ENCODE peak calls at places on chromosomes 3 and 15, in ten cellular contexts. A, H, L, M, I, F, D, B, E and U are unnamed samples.

GRCh38 chr3:46670891-46671427 is 22.5 kb downstream of the ALS2CL start:
- DNase-seq in A (no peak), H (no peak), L (no peak), M (no peak), I (no peak), F (no peak), D (no peak), B (no peak), E (no peak), U (no peak)

GRCh38 chr15:74203914-74204431 is 1.4 kb upstream of the STRA6 start:
- DNase-seq in A (peak; percentile 93), H (peak; percentile 73), L (no peak), M (no peak), I (no peak), F (peak; percentile 33), D (no peak), B (peak; percentile 83), E (no peak), U (no peak)

GRCh38 chr3:63328386-63328785 is 50.3 kb downstream of the SYNPR start:
- DNase-seq in A (peak; percentile 70), H (peak; percentile 17), L (peak; percentile 11), M (no peak), I (no peak), F (no peak), D (no peak), B (peak; percentile 47), E (no peak), U (no peak)

GRCh38 chr3:59189561-59190338 is 139.9 kb upstream of the CFAP20DC start:
- DNase-seq in A (peak; percentile 3), H (peak; percentile 35), L (no peak), M (no peak), I (peak; percentile 14), F (no peak), D (no peak), B (no peak), E (no peak), U (no peak)

GRCh38 chr3:137687181-137687880 is 76.8 kb upstream of the SOX14 start:
- DNase-seq in A (no peak), H (no peak), L (no peak), M (no peak), I (no peak), F (no peak), D (no peak), B (no peak), E (no peak), U (no peak)

GRCh38 chr3:8509961-8510360 is 8.3 kb downstream of the LMCD1 start:
- DNase-seq in A (peak; percentile 79), H (no peak), L (no peak), M (no peak), I (no peak), F (no peak), D (no peak), B (peak; percentile 95), E (no peak), U (peak; percentile 73)

GRCh38 chr15:56168394-56168793 is 75.3 kb downstream of the RFX7 start:
- DNase-seq in A (peak; percentile 8), H (no peak), L (no peak), M (no peak), I (no peak), F (no peak), D (no peak), B (peak; percentile 16), E (no peak), U (no peak)

GRCh38 chr15:66578286-66578875 is 12.6 kb upstream of the LCTL start:
- DNase-seq in A (peak; percentile 72), H (no peak), L (no peak), M (no peak), I (no peak), F (no peak), D (no peak), B (peak; percentile 60), E (no peak), U (no peak)

GRCh38 chr3:23653647-23654525 is 151.9 kb upstream of the UBE2E1 start:
- DNase-seq in A (no peak), H (no peak), L (no peak), M (no peak), I (no peak), F (no peak), D (peak; percentile 61), B (no peak), E (no peak), U (no peak)

GRCh38 chr3:145219355-145220196 is 941.4 kb downstream of the PLOD2 start:
- DNase-seq in A (peak; percentile 5), H (peak; percentile 31), L (no peak), M (no peak), I (no peak), F (peak; percentile 16), D (no peak), B (no peak), E (no peak), U (no peak)

GRCh38 chr15:25527118-25527517 is 88.3 kb upstream of the UBE3A start:
- DNase-seq in A (no peak), H (no peak), L (no peak), M (no peak), I (no peak), F (no peak), D (no peak), B (no peak), E (no peak), U (no peak)

GRCh38 chr3:62261800-62262199 is 111.5 kb downstream of the FEZF2 start:
- DNase-seq in A (no peak), H (peak; percentile 83), L (no peak), M (no peak), I (no peak), F (no peak), D (no peak), B (no peak), E (no peak), U (no peak)

GRCh38 chr15:66721501-66721937 is 19.5 kb downstream of the SMAD6 start:
- DNase-seq in A (no peak), H (no peak), L (no peak), M (no peak), I (no peak), F (no peak), D (no peak), B (no peak), E (no peak), U (no peak)